ENCODE peak calls at places on chromosomes 5 and 9, in five cellular contexts. O, E, X, J and N are unnamed samples.

GRCh38 chr5:139843991-139844390 is 48.4 kb downstream of the PSD2 start:
- DNase-seq in E (no peak), J (no peak), X (no peak), O (no peak), N (no peak)

GRCh38 chr9:28155067-28155466 is 581.8 kb upstream of the C9orf72 start:
- DNase-seq in O (no peak), E (no peak), X (no peak), J (no peak), N (no peak)

GRCh38 chr9:104971521-104971920 is 43.6 kb upstream of the ABCA1 start:
- DNase-seq in X (no peak), O (no peak), J (no peak), E (no peak), N (no peak)

GRCh38 chr9:84592918-84593317 is 76.6 kb upstream of the NTRK2 start:
- DNase-seq in J (no peak), X (no peak), E (no peak), O (no peak), N (no peak)

GRCh38 chr5:55451976-55452375 is 82.8 kb downstream of the PLPP1 start:
- DNase-seq in O (no peak), J (no peak), X (no peak), E (no peak), N (no peak)

GRCh38 chr9:113935677-113936380 is 59.7 kb downstream of the ZNF618 start:
- DNase-seq in X (no peak), E (no peak), J (no peak), O (no peak), N (no peak)

GRCh38 chr5:133189881-133190280 is 138.1 kb downstream of the HSPA4 start:
- DNase-seq in J (no peak), O (no peak), E (no peak), X (no peak), N (no peak)

GRCh38 chr5:73997936-73998335 is 371.9 kb downstream of the ARHGEF28 start:
- DNase-seq in J (no peak), X (no peak), E (no peak), O (peak; percentile 18), N (no peak)

GRCh38 chr5:9686211-9686610 is 56.1 kb upstream of the TAS2R1 start:
- DNase-seq in E (no peak), J (no peak), O (peak; percentile 74), X (no peak), N (no peak)

GRCh38 chr9:73613092-73613701 is 461.5 kb downstream of the ANXA1 start:
- DNase-seq in J (no peak), X (no peak), E (no peak), O (peak; percentile 98), N (no peak)

GRCh38 chr9:72141484-72141883 is 7.8 kb upstream of the GDA start:
- DNase-seq in X (no peak), J (no peak), O (no peak), E (no peak), N (no peak)

GRCh38 chr5:124755565-124755964 is 9.1 kb upstream of the ZNF608 start:
- DNase-seq in X (no peak), O (peak; percentile 27), E (no peak), J (no peak), N (no peak)

GRCh38 chr9:68726489-68726888 is 21.4 kb downstream of the PIP5K1B start:
- DNase-seq in X (no peak), E (no peak), J (no peak), O (no peak), N (no peak)

GRCh38 chr5:36108758-36109245 is 42.1 kb upstream of the UGT3A2 start:
- DNase-seq in J (no peak), O (no peak), X (no peak), E (no peak), N (peak; percentile 49)

GRCh38 chr9:135592331-135592590 is 30.7 kb downstream of the PAEP start:
- DNase-seq in X (no peak), J (no peak), O (no peak), E (no peak), N (no peak)

GRCh38 chr5:41416336-41416735 is 94.1 kb downstream of the PLCXD3 start:
- DNase-seq in X (no peak), O (no peak), J (no peak), E (no peak), N (no peak)

GRCh38 chr5:180869587-180869986 is 8.5 kb upstream of the ZFP62 start:
- DNase-seq in E (peak; percentile 88), O (no peak), X (no peak), J (no peak), N (no peak)

GRCh38 chr5:134511796-134512660 is 13.4 kb upstream of the JADE2 start:
- DNase-seq in E (no peak), X (no peak), O (peak; percentile 23), J (no peak), N (peak; percentile 73)

GRCh38 chr5:14395411-14395810 is 186.2 kb upstream of the OTULINL start:
- DNase-seq in E (no peak), J (no peak), O (no peak), X (no peak), N (no peak)

GRCh38 chr9:35954942-35955546 is 2.9 kb downstream of the OR2S2 start:
- DNase-seq in X (peak; percentile 57), E (peak; percentile 60), O (peak; percentile 59), J (no peak), N (peak; percentile 30)

GRCh38 chr9:79013715-79014610 is 557.8 kb upstream of the TLE4 start:
- DNase-seq in O (peak; percentile 44), E (no peak), X (no peak), J (no peak), N (no peak)

GRCh38 chr5:122182491-122182921 is 53.2 kb downstream of the ZNF474 start:
- DNase-seq in O (peak; percentile 88), J (no peak), E (peak; percentile 70), X (no peak), N (peak; percentile 2)

GRCh38 chr9:117088786-117089185 is 326.1 kb downstream of the ASTN2 start:
- DNase-seq in O (no peak), J (no peak), E (no peak), X (no peak), N (no peak)

GRCh38 chr9:116421006-116421538 is 266.0 kb upstream of the TRIM32 start:
- DNase-seq in E (no peak), O (no peak), J (no peak), X (no peak), N (no peak)

GRCh38 chr9:106859957-106860715 is 2.8 kb upstream of the ZNF462 start:
- DNase-seq in O (peak; percentile 12), X (no peak), E (peak; percentile 82), J (no peak), N (no peak)

GRCh38 chr5:56669534-56670483 is 145.5 kb upstream of the MAP3K1 start:
- DNase-seq in J (no peak), E (peak; percentile 15), X (no peak), O (no peak), N (no peak)
- H3K27ac ChIP-seq in J (peak overlapping the region; percentile 65), E (no peak overlapping the region), X (no peak overlapping the region), O (no peak overlapping the region), N (peak overlapping the region; percentile 89)

GRCh38 chr9:6715755-6716643 is 41.8 kb upstream of the KDM4C start:
- DNase-seq in J (peak; percentile 44), E (peak; percentile 47), O (peak; percentile 2), X (peak; percentile 65), N (peak; percentile 62)
- H3K27ac ChIP-seq in J (peak overlapping the region; percentile 66), E (peak overlapping the region; percentile 47), O (no peak overlapping the region), X (no peak overlapping the region), N (peak overlapping the region; percentile 71)

GRCh38 chr5:175753536-175753890 is 95.6 kb downstream of the HRH2 start:
- DNase-seq in E (no peak), O (no peak), X (no peak), J (no peak), N (no peak)
- H3K27ac ChIP-seq in E (no peak overlapping the region), O (no peak overlapping the region), X (no peak overlapping the region), J (no peak overlapping the region), N (no peak overlapping the region)

GRCh38 chr5:173397531-173397930 is 69.3 kb upstream of the STC2 start:
- DNase-seq in X (no peak), E (no peak), O (no peak), J (no peak), N (no peak)

GRCh38 chr5:173394701-173395100 is 66.5 kb upstream of the STC2 start:
- DNase-seq in X (no peak), J (no peak), O (no peak), E (no peak), N (no peak)

GRCh38 chr5:173396311-173396993 is 68.2 kb upstream of the STC2 start:
- DNase-seq in O (no peak), J (no peak), X (no peak), E (no peak), N (no peak)

GRCh38 chr5:173395257-173395932 is 67.2 kb upstream of the STC2 start:
- DNase-seq in O (peak; percentile 42), X (no peak), E (no peak), J (no peak), N (no peak)

GRCh38 chr5:173395933-173396308 is 67.7 kb upstream of the STC2 start:
- DNase-seq in O (no peak), J (no peak), E (no peak), X (no peak), N (no peak)
- H3K27ac ChIP-seq in O (no peak overlapping the region), J (no peak overlapping the region), E (no peak overlapping the region), X (no peak overlapping the region), N (no peak overlapping the region)